ENCODE peak calls at places on chromosome 4, in seven cellular contexts. One of them, this sample, is unnamed. For H3K4me1, the result is how much of the 10 kb centered on the place peaks cover.

GRCh38 chr4:128553665-128554515 is 255.6 kb upstream of the JADE1 start:
- DNase-seq in tibial artery: no peak
- DNase-seq in GM23338: no peak
- DNase-seq in cardiac muscle cell: no peak
- DNase-seq in heart left ventricle: no peak
- DNase-seq in fibroblast of lung: peak
- DNase-seq in IMR-90: no peak
- DNase-seq in this sample: no peak

GRCh38 chr4:114717432-114717831 is 118.8 kb downstream of the UGT8 start:
- DNase-seq in tibial artery: no peak
- DNase-seq in GM23338: no peak
- DNase-seq in cardiac muscle cell: no peak
- DNase-seq in heart left ventricle: no peak
- DNase-seq in fibroblast of lung: no peak
- DNase-seq in IMR-90: no peak
- DNase-seq in this sample: no peak

GRCh38 chr4:115664285-115664684 is 550.9 kb upstream of the NDST4 start:
- DNase-seq in tibial artery: no peak
- DNase-seq in GM23338: peak
- DNase-seq in cardiac muscle cell: no peak
- DNase-seq in heart left ventricle: no peak
- DNase-seq in fibroblast of lung: no peak
- DNase-seq in IMR-90: no peak
- DNase-seq in this sample: no peak

GRCh38 chr4:21012851-21013331 is 312.6 kb downstream of the PACRGL start:
- DNase-seq in tibial artery: no peak
- DNase-seq in GM23338: no peak
- DNase-seq in cardiac muscle cell: no peak
- DNase-seq in heart left ventricle: no peak
- DNase-seq in fibroblast of lung: peak
- DNase-seq in IMR-90: no peak
- DNase-seq in this sample: no peak

GRCh38 chr4:90165883-90166282 is 38.7 kb downstream of the CCSER1 start:
- DNase-seq in tibial artery: no peak
- DNase-seq in GM23338: no peak
- DNase-seq in cardiac muscle cell: no peak
- DNase-seq in heart left ventricle: no peak
- DNase-seq in fibroblast of lung: no peak
- DNase-seq in IMR-90: no peak
- DNase-seq in this sample: no peak

GRCh38 chr4:160546201-160546600 is 1443.3 kb downstream of the RAPGEF2 start:
- DNase-seq in tibial artery: no peak
- DNase-seq in GM23338: no peak
- DNase-seq in cardiac muscle cell: no peak
- DNase-seq in heart left ventricle: no peak
- DNase-seq in fibroblast of lung: no peak
- DNase-seq in IMR-90: no peak
- DNase-seq in this sample: no peak

GRCh38 chr4:39621582-39621981 is 17.1 kb downstream of the SMIM14 start:
- DNase-seq in tibial artery: peak
- DNase-seq in GM23338: peak
- DNase-seq in cardiac muscle cell: peak
- DNase-seq in heart left ventricle: peak
- DNase-seq in fibroblast of lung: peak
- DNase-seq in IMR-90: peak
- DNase-seq in this sample: peak

GRCh38 chr4:111400736-111401135 is 744.5 kb upstream of the FAM241A start:
- DNase-seq in tibial artery: no peak
- DNase-seq in GM23338: no peak
- DNase-seq in cardiac muscle cell: peak
- DNase-seq in heart left ventricle: peak
- DNase-seq in fibroblast of lung: peak
- DNase-seq in IMR-90: peak
- DNase-seq in this sample: peak

GRCh38 chr4:69781458-69782418 is 21.3 kb upstream of the SULT1B1 start:
- DNase-seq in tibial artery: no peak
- DNase-seq in GM23338: no peak
- DNase-seq in cardiac muscle cell: no peak
- DNase-seq in heart left ventricle: no peak
- DNase-seq in fibroblast of lung: no peak
- DNase-seq in IMR-90: no peak
- DNase-seq in this sample: no peak

GRCh38 chr4:184216436-184217004 is 1.2 kb downstream of the ENPP6 start:
- DNase-seq in tibial artery: no peak
- DNase-seq in GM23338: no peak
- DNase-seq in cardiac muscle cell: no peak
- DNase-seq in heart left ventricle: no peak
- DNase-seq in fibroblast of lung: no peak
- DNase-seq in IMR-90: no peak
- DNase-seq in this sample: no peak

GRCh38 chr4:59094505-59094904 is 1984.3 kb upstream of the IGFBP7 start:
- DNase-seq in tibial artery: no peak
- DNase-seq in GM23338: peak
- DNase-seq in cardiac muscle cell: no peak
- DNase-seq in heart left ventricle: no peak
- DNase-seq in fibroblast of lung: no peak
- DNase-seq in IMR-90: no peak
- DNase-seq in this sample: no peak

GRCh38 chr4:169439244-169439643 is 168.5 kb upstream of the SH3RF1 start:
- DNase-seq in tibial artery: no peak
- DNase-seq in GM23338: no peak
- DNase-seq in cardiac muscle cell: peak
- DNase-seq in heart left ventricle: no peak
- DNase-seq in fibroblast of lung: peak
- DNase-seq in IMR-90: peak
- DNase-seq in this sample: no peak

GRCh38 chr4:134375775-134376174 is 174.2 kb upstream of the PABPC4L start:
- DNase-seq in tibial artery: no peak
- DNase-seq in GM23338: no peak
- DNase-seq in cardiac muscle cell: no peak
- DNase-seq in heart left ventricle: no peak
- DNase-seq in fibroblast of lung: no peak
- DNase-seq in IMR-90: no peak
- DNase-seq in this sample: no peak

GRCh38 chr4:68297137-68297536 is 51.6 kb upstream of the TMPRSS11B start:
- DNase-seq in tibial artery: no peak
- DNase-seq in GM23338: no peak
- DNase-seq in cardiac muscle cell: no peak
- DNase-seq in heart left ventricle: no peak
- DNase-seq in fibroblast of lung: no peak
- DNase-seq in IMR-90: no peak
- DNase-seq in this sample: no peak

GRCh38 chr4:79050521-79050880 is 111.3 kb upstream of the PAQR3 start:
- DNase-seq in tibial artery: no peak
- DNase-seq in GM23338: no peak
- DNase-seq in cardiac muscle cell: no peak
- DNase-seq in heart left ventricle: no peak
- DNase-seq in fibroblast of lung: no peak
- DNase-seq in IMR-90: no peak
- DNase-seq in this sample: peak

GRCh38 chr4:81845273-81845672 is 373.6 kb upstream of the RASGEF1B start:
- DNase-seq in tibial artery: no peak
- DNase-seq in GM23338: no peak
- DNase-seq in cardiac muscle cell: peak
- DNase-seq in heart left ventricle: no peak
- DNase-seq in fibroblast of lung: no peak
- DNase-seq in IMR-90: no peak
- DNase-seq in this sample: no peak

GRCh38 chr4:121946644-121947043 is 5.2 kb downstream of the TRPC3 start:
- DNase-seq in tibial artery: no peak
- DNase-seq in GM23338: no peak
- DNase-seq in cardiac muscle cell: no peak
- DNase-seq in heart left ventricle: no peak
- DNase-seq in fibroblast of lung: no peak
- DNase-seq in IMR-90: no peak
- DNase-seq in this sample: no peak

GRCh38 chr4:3217771-3218170 is 31.2 kb upstream of the MSANTD1 start:
- DNase-seq in tibial artery: no peak
- DNase-seq in GM23338: no peak
- DNase-seq in cardiac muscle cell: no peak
- DNase-seq in heart left ventricle: no peak
- DNase-seq in fibroblast of lung: no peak
- DNase-seq in IMR-90: no peak
- DNase-seq in this sample: no peak

GRCh38 chr4:139282375-139283075 is 2.5 kb upstream of the MGARP start:
- DNase-seq in tibial artery: no peak
- DNase-seq in GM23338: no peak
- DNase-seq in cardiac muscle cell: peak
- DNase-seq in heart left ventricle: no peak
- DNase-seq in fibroblast of lung: peak
- DNase-seq in IMR-90: peak
- DNase-seq in this sample: peak

GRCh38 chr4:114600066-114600552 is 1.5 kb downstream of the UGT8 start:
- DNase-seq in tibial artery: no peak
- DNase-seq in GM23338: no peak
- DNase-seq in cardiac muscle cell: no peak
- DNase-seq in heart left ventricle: no peak
- DNase-seq in fibroblast of lung: no peak
- DNase-seq in IMR-90: no peak
- DNase-seq in this sample: no peak

GRCh38 chr4:174278467-174278866 is 5.0 kb downstream of the FBXO8 start:
- DNase-seq in tibial artery: no peak
- DNase-seq in GM23338: no peak
- DNase-seq in cardiac muscle cell: no peak
- DNase-seq in heart left ventricle: no peak
- DNase-seq in fibroblast of lung: peak
- DNase-seq in IMR-90: no peak
- DNase-seq in this sample: no peak

GRCh38 chr4:15702941-15703403 is at the start of gene BST1:
- DNase-seq in tibial artery: peak
- DNase-seq in GM23338: peak
- DNase-seq in cardiac muscle cell: peak
- DNase-seq in heart left ventricle: peak
- DNase-seq in fibroblast of lung: peak
- DNase-seq in IMR-90: peak
- DNase-seq in this sample: peak

GRCh38 chr4:15704145-15704544 is 1.3 kb downstream of the BST1 start:
- DNase-seq in tibial artery: no peak
- DNase-seq in GM23338: no peak
- DNase-seq in cardiac muscle cell: no peak
- DNase-seq in heart left ventricle: no peak
- DNase-seq in fibroblast of lung: no peak
- DNase-seq in IMR-90: no peak
- DNase-seq in this sample: no peak

GRCh38 chr4:15707363-15707715 is 4.5 kb downstream of the BST1 start:
- DNase-seq in tibial artery: no peak
- DNase-seq in GM23338: no peak
- DNase-seq in cardiac muscle cell: peak
- DNase-seq in heart left ventricle: no peak
- DNase-seq in fibroblast of lung: no peak
- DNase-seq in IMR-90: no peak
- DNase-seq in this sample: peak

GRCh38 chr4:15706646-15707362 is 3.9 kb downstream of the BST1 start:
- DNase-seq in tibial artery: no peak
- DNase-seq in GM23338: no peak
- DNase-seq in cardiac muscle cell: peak
- DNase-seq in heart left ventricle: no peak
- DNase-seq in fibroblast of lung: no peak
- DNase-seq in IMR-90: peak
- DNase-seq in this sample: peak

DNA sequence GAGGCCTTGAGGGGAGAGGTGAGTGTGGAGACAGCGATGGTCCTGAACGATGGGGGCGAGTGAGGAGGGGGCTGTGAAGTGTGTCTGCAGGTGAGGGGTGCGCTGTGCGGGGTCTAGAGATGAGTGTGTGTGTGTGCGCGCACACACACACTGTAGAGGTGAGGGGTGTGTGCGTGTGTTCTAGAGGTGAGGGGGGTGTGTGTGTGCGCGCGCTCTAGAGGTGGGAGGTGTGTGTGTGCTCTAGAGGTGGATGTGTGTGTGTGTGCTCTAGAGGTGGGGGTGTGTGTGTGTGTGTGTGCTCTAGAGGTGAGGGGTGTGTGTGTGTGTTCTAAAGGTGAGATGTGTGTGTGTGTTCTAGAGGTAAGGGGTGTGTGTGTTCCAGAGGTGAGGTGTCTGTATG is 574 bp downstream of the BST1 start:
- DNase-seq in tibial artery: no peak
- DNase-seq in GM23338: no peak
- DNase-seq in cardiac muscle cell: no peak
- DNase-seq in heart left ventricle: no peak
- DNase-seq in fibroblast of lung: no peak
- DNase-seq in IMR-90: no peak
- DNase-seq in this sample: no peak
- H3K27ac ChIP-seq in tibial artery: peak
- H3K27ac ChIP-seq in GM23338: no peak
- H3K27ac ChIP-seq in cardiac muscle cell: no peak
- H3K27ac ChIP-seq in heart left ventricle: no peak
- H3K27ac ChIP-seq in fibroblast of lung: no peak
- H3K27ac ChIP-seq in IMR-90: no peak
- H3K27ac ChIP-seq in this sample: no peak

GRCh38 chr4:152509595-152510209 is 26.2 kb downstream of the FBXW7 start:
- DNase-seq in tibial artery: no peak
- DNase-seq in GM23338: no peak
- DNase-seq in cardiac muscle cell: no peak
- DNase-seq in heart left ventricle: no peak
- DNase-seq in fibroblast of lung: no peak
- DNase-seq in IMR-90: no peak
- DNase-seq in this sample: no peak
- H3K4me1 ChIP-seq in tibial artery: under half
- H3K4me1 ChIP-seq in GM23338: under half
- H3K4me1 ChIP-seq in cardiac muscle cell: under half
- H3K4me1 ChIP-seq in heart left ventricle: under half
- H3K4me1 ChIP-seq in fibroblast of lung: under half
- H3K4me1 ChIP-seq in IMR-90: under half
- H3K4me1 ChIP-seq in this sample: under half

GRCh38 chr4:153520871-153521329 is 54.7 kb downstream of the TMEM131L start:
- DNase-seq in tibial artery: no peak
- DNase-seq in GM23338: no peak
- DNase-seq in cardiac muscle cell: peak
- DNase-seq in heart left ventricle: no peak
- DNase-seq in fibroblast of lung: no peak
- DNase-seq in IMR-90: no peak
- DNase-seq in this sample: no peak
- H3K27ac ChIP-seq in tibial artery: peak
- H3K27ac ChIP-seq in GM23338: peak
- H3K27ac ChIP-seq in cardiac muscle cell: no peak
- H3K27ac ChIP-seq in heart left ventricle: no peak
- H3K27ac ChIP-seq in fibroblast of lung: no peak
- H3K27ac ChIP-seq in IMR-90: no peak
- H3K27ac ChIP-seq in this sample: no peak

GRCh38 chr4:1310031-1310795 is 20.5 kb downstream of the MAEA start:
- DNase-seq in tibial artery: no peak
- DNase-seq in GM23338: no peak
- DNase-seq in cardiac muscle cell: no peak
- DNase-seq in heart left ventricle: no peak
- DNase-seq in fibroblast of lung: no peak
- DNase-seq in IMR-90: peak
- DNase-seq in this sample: no peak

GRCh38 chr4:1305781-1306455 is 16.2 kb downstream of the MAEA start:
- DNase-seq in tibial artery: no peak
- DNase-seq in GM23338: no peak
- DNase-seq in cardiac muscle cell: no peak
- DNase-seq in heart left ventricle: no peak
- DNase-seq in fibroblast of lung: no peak
- DNase-seq in IMR-90: no peak
- DNase-seq in this sample: no peak

GRCh38 chr4:1309261-1310010 is 19.7 kb downstream of the MAEA start:
- DNase-seq in tibial artery: peak
- DNase-seq in GM23338: peak
- DNase-seq in cardiac muscle cell: peak
- DNase-seq in heart left ventricle: peak
- DNase-seq in fibroblast of lung: peak
- DNase-seq in IMR-90: peak
- DNase-seq in this sample: peak

GRCh38 chr4:1305261-1305711 is 15.6 kb downstream of the MAEA start:
- DNase-seq in tibial artery: no peak
- DNase-seq in GM23338: no peak
- DNase-seq in cardiac muscle cell: no peak
- DNase-seq in heart left ventricle: no peak
- DNase-seq in fibroblast of lung: no peak
- DNase-seq in IMR-90: no peak
- DNase-seq in this sample: no peak

GRCh38 chr4:1307951-1308735 is 18.5 kb downstream of the MAEA start:
- DNase-seq in tibial artery: no peak
- DNase-seq in GM23338: no peak
- DNase-seq in cardiac muscle cell: no peak
- DNase-seq in heart left ventricle: no peak
- DNase-seq in fibroblast of lung: no peak
- DNase-seq in IMR-90: no peak
- DNase-seq in this sample: no peak
- H3K4me1 ChIP-seq in tibial artery: under half
- H3K4me1 ChIP-seq in GM23338: under half
- H3K4me1 ChIP-seq in cardiac muscle cell: under half
- H3K4me1 ChIP-seq in heart left ventricle: under half
- H3K4me1 ChIP-seq in fibroblast of lung: under half
- H3K4me1 ChIP-seq in IMR-90: under half
- H3K4me1 ChIP-seq in this sample: under half